ENCODE peak calls at places on chromosomes 2 and 18, in ten cellular contexts. A is GM04504; J is skeletal muscle cell; R is GF-D8; F is NCI-H1092; L is endothelial cell of umbilical vein; I is stimulated activated CD4-positive, alpha-beta T cell treated with anti-CD3 and anti-CD28 coated beads, Interleukin-1b, Interleukin-23, amount 100 ng/mL, for 48 hours; E is WTC11; X is left ventricle myocardium superior; U is H54. M is an unnamed sample.
A peak's percentile ranks its signal among the peaks of the same experiment; 100 is the strongest.

GRCh38 chr2:157893611-157894010 is 17.5 kb upstream of the ACVR1 start:
- DNase-seq in F (no peak), X (no peak), L (no peak), A (no peak), J (no peak), R (no peak), U (no peak), I (no peak), E (no peak), M (no peak)

GRCh38 chr2:144705328-144706245 is 185.7 kb upstream of the ZEB2 start:
- DNase-seq in L (no peak), E (no peak), J (peak; percentile 51), A (peak; percentile 4), U (no peak), X (no peak), R (no peak), I (no peak), F (no peak), M (no peak)

GRCh38 chr2:37671013-37671815 is at the start of gene CDC42EP3:
- DNase-seq in F (no peak), I (peak; percentile 55), R (no peak), L (peak; percentile 48), A (no peak), X (peak; percentile 84), E (peak; percentile 74), U (peak; percentile 48), J (no peak), M (peak; percentile 57)

GRCh38 chr2:177908182-177908581 is 164.4 kb downstream of the PDE11A start:
- DNase-seq in E (peak; percentile 15), X (no peak), I (no peak), F (no peak), J (no peak), L (no peak), R (peak; percentile 34), A (no peak), U (no peak), M (no peak)

GRCh38 chr2:149787206-149787605 is 199.6 kb upstream of the MMADHC start:
- DNase-seq in A (no peak), E (no peak), U (no peak), F (no peak), L (no peak), J (no peak), I (no peak), X (no peak), R (no peak), M (no peak)

GRCh38 chr18:25493401-25493800 is 141.4 kb upstream of the ZNF521 start:
- DNase-seq in A (no peak), F (no peak), E (no peak), I (no peak), U (no peak), R (no peak), L (no peak), J (no peak), X (no peak), M (no peak)

GRCh38 chr2:216391401-216391800 is 19.1 kb upstream of the MARCHF4 start:
- DNase-seq in U (peak; percentile 33), F (no peak), J (no peak), E (no peak), A (no peak), X (no peak), I (no peak), L (peak; percentile 42), R (no peak), M (no peak)

GRCh38 chr2:11649093-11649492 is 20.9 kb downstream of the NTSR2 start:
- DNase-seq in L (no peak), U (no peak), X (no peak), F (no peak), I (no peak), R (no peak), J (no peak), E (no peak), A (no peak), M (no peak)

GRCh38 chr18:51089691-51090090 is 59.7 kb downstream of the SMAD4 start:
- DNase-seq in J (no peak), L (no peak), I (no peak), A (no peak), R (no peak), U (no peak), F (no peak), E (no peak), X (no peak), M (no peak)

GRCh38 chr2:198127627-198128026 is 323.2 kb downstream of the PLCL1 start:
- DNase-seq in I (peak; percentile 42), U (peak; percentile 6), L (peak; percentile 73), J (peak; percentile 31), E (peak; percentile 33), R (no peak), X (no peak), A (peak; percentile 33), F (peak; percentile 34), M (no peak)

GRCh38 chr2:85549826-85550225 is 10.9 kb downstream of the MAT2A start:
- DNase-seq in I (no peak), E (no peak), J (peak; percentile 80), L (peak; percentile 33), F (no peak), X (no peak), U (no peak), R (no peak), A (peak; percentile 77), M (no peak)

GRCh38 chr2:43220982-43221659 is 5.3 kb downstream of the ZFP36L2 start:
- DNase-seq in J (peak; percentile 95), A (peak; percentile 81), X (peak; percentile 81), L (peak; percentile 80), U (no peak), E (peak; percentile 62), F (no peak), I (peak; percentile 31), R (peak; percentile 79), M (no peak)

GRCh38 chr2:118510807-118511206 is 336.6 kb downstream of the EN1 start:
- DNase-seq in J (no peak), F (no peak), U (no peak), A (no peak), E (no peak), X (no peak), R (no peak), I (no peak), L (no peak), M (no peak)